ENCODE peak calls at places on chromosomes 13 and 19, in six cellular contexts. V is lung, C is mesendoderm, H is keratinocyte, U is fibroblast of lung, Y is sigmoid colon. J is an unnamed sample.

GRCh38 chr19:46720516-46721239 is 3.8 kb upstream of the PRKD2 start:
- DNase-seq in V (no peak), C (no peak), H (no peak), U (no peak), Y (peak), J (no peak)

GRCh38 chr19:27679399-27679798 is 1533.6 kb downstream of the UQCRFS1 start:
- DNase-seq in V (no peak), C (no peak), H (no peak), U (no peak), Y (no peak), J (no peak)

GRCh38 chr19:12773571-12773970 is 1.8 kb downstream of the HOOK2 start:
- DNase-seq in V (no peak), C (peak), H (no peak), U (no peak), Y (no peak), J (no peak)

GRCh38 chr13:81872581-81872980 is 1531.7 kb upstream of the SPRY2 start:
- DNase-seq in V (no peak), C (peak), H (no peak), U (no peak), Y (no peak), J (no peak)

GRCh38 chr19:48518207-48518606 is 6.6 kb upstream of the LMTK3 start:
- DNase-seq in V (no peak), C (no peak), H (no peak), U (no peak), Y (no peak), J (no peak)

GRCh38 chr13:108915634-108916497 is 286.5 kb downstream of the MYO16 start:
- DNase-seq in V (peak), C (peak), H (peak), U (peak), Y (peak), J (peak)

GRCh38 chr19:46404884-46405658 is 8.3 kb downstream of the CCDC8 start:
- DNase-seq in V (no peak), C (peak), H (no peak), U (no peak), Y (no peak), J (no peak)

GRCh38 chr13:110719036-110719710 is 5.7 kb downstream of the ING1 start:
- DNase-seq in V (no peak), C (no peak), H (no peak), U (no peak), Y (no peak), J (no peak)

GRCh38 chr19:17669419-17669818 is 18.7 kb downstream of the UNC13A start:
- DNase-seq in V (no peak), C (no peak), H (no peak), U (no peak), Y (no peak), J (no peak)

GRCh38 chr19:56133858-56134654 is 7.0 kb upstream of the ZNF444 start:
- DNase-seq in V (peak), C (peak), H (no peak), U (no peak), Y (no peak), J (no peak)

GRCh38 chr19:12843999-12844732 is 5.9 kb downstream of the MAST1 start:
- DNase-seq in V (no peak), C (no peak), H (no peak), U (no peak), Y (no peak), J (no peak)

GRCh38 chr13:40660270-40660669 is 6.2 kb downstream of the FOXO1 start:
- DNase-seq in V (no peak), C (no peak), H (no peak), U (no peak), Y (no peak), J (no peak)

GRCh38 chr13:103275079-103275478 is 208.9 kb upstream of the SLC10A2 start:
- DNase-seq in V (no peak), C (no peak), H (no peak), U (no peak), Y (no peak), J (no peak)

GRCh38 chr13:33865945-33866344 is 48.0 kb downstream of the RFC3 start:
- DNase-seq in V (no peak), C (no peak), H (no peak), U (no peak), Y (no peak), J (no peak)

GRCh38 chr13:95485518-95486144 is 66.9 kb upstream of the CLDN10 start:
- DNase-seq in V (no peak), C (no peak), H (peak), U (no peak), Y (no peak), J (no peak)

GRCh38 chr19:35069706-35070105 is 28.2 kb downstream of the HPN start:
- DNase-seq in V (no peak), C (no peak), H (no peak), U (no peak), Y (no peak), J (no peak)

GRCh38 chr13:111095031-111095840 is 19.9 kb upstream of the ARHGEF7 start:
- DNase-seq in V (no peak), C (no peak), H (no peak), U (no peak), Y (no peak), J (no peak)

GRCh38 chr19:13998426-13998825 is 7.7 kb downstream of the RFX1 start:
- DNase-seq in V (no peak), C (no peak), H (no peak), U (no peak), Y (no peak), J (no peak)

GRCh38 chr13:85412448-85412847 is 386.8 kb downstream of the SLITRK6 start:
- DNase-seq in V (no peak), C (no peak), H (no peak), U (no peak), Y (no peak), J (no peak)

GRCh38 chr13:107834268-107834667 is 381.1 kb downstream of the LIG4 start:
- DNase-seq in V (no peak), C (no peak), H (no peak), U (peak), Y (no peak), J (no peak)

GRCh38 chr19:14435320-14436050 is 2.4 kb downstream of the PKN1 start:
- DNase-seq in V (no peak), C (no peak), H (no peak), U (no peak), Y (no peak), J (no peak)

GRCh38 chr13:92806215-92806614 is 420.4 kb upstream of the GPC6 start:
- DNase-seq in V (no peak), C (no peak), H (no peak), U (peak), Y (no peak), J (no peak)

GRCh38 chr19:54029930-54030490 is 33.7 kb downstream of the VSTM1 start:
- DNase-seq in V (peak), C (peak), H (no peak), U (peak), Y (no peak), J (no peak)

GRCh38 chr13:102344410-102344809 is 57.4 kb downstream of the FGF14 start:
- DNase-seq in V (no peak), C (no peak), H (no peak), U (no peak), Y (no peak), J (no peak)

GRCh38 chr13:100495455-100495854 is 93.1 kb downstream of the GGACT start:
- DNase-seq in V (no peak), C (no peak), H (no peak), U (no peak), Y (no peak), J (no peak)

GRCh38 chr13:112012004-112012704 is 54.8 kb upstream of the SOX1 start:
- DNase-seq in V (peak), C (peak), H (no peak), U (no peak), Y (no peak), J (no peak)

GRCh38 chr19:18233224-18233825 is 7.1 kb upstream of the PDE4C start:
- DNase-seq in V (no peak), C (no peak), H (no peak), U (peak), Y (no peak), J (no peak)

GRCh38 chr13:43127103-43127817 is 103.9 kb downstream of the DNAJC15 start:
- DNase-seq in V (no peak), C (peak), H (no peak), U (no peak), Y (no peak), J (no peak)
- H3K27ac ChIP-seq in V (no peak), C (peak), H (no peak), U (no peak), Y (peak), J (no peak)

DNA sequence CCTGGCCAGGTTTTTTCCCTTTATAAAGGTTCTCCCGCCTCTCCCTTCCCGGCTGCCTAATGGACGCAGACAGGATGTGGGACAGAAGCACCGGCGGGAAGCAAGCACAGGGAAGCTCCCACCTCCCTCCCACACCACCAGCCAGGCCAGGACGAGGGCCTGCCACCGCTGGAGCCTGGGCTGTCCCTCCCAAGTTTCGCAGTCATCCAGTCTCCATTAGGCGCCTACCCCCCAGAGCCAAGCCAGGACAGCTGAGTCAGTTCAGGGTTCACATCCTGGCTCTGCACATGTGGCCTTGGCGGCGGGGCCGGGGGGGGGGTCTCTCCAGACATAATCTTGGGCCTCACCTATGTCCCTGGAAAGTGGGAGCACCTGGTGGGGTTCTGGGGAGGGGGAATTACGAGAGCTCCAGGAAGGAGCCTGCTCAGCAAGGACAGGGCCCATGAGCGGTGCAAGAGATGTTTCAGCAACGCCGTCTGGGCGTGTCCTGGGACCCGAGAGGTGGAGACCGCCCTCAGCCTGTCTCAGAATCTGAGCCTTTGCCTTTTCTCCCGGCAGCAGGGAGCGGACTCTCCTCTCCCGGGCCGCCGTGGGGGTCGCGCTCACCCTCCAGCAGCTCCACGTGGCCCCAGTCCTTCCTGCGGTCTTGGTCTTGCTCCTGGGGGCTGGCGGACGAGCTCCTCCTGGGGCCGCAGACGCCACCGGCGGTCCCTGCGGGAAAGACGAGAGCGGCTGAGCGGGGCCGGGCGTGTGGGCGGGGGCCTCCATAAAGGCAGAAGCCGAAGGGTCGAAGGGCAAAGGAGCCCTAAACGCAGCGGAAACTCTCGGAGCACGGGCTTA is 889 bp downstream of the POLRMT start:
- DNase-seq in V (no peak), C (peak), H (no peak), U (peak), Y (no peak), J (no peak)
- H3K27ac ChIP-seq in V (no peak), C (no peak), H (peak), U (peak), Y (peak), J (peak)

DNA sequence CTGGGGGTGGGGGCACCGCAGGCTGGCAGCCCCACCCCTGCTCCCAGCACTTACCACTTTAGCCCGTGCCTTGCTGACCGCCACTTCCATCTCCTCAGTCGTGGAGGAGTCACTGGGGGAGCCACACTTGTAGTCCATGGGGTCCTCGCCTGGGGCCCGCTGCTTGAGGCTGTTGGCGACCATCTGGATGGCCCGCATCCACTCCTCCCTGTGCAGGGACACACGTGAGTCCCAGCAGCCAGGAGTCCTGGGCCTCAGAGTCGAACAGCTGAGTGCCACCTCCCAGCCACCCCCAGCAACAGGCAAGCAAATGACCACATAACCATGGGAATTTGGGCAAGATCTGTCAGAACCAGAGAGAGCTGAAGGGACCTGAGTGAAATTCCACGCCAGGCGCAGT is 16.0 kb upstream of the CCNP start:
- DNase-seq in V (no peak), C (no peak), H (no peak), U (no peak), Y (no peak), J (no peak)
- H3K27ac ChIP-seq in V (no peak), C (no peak), H (no peak), U (peak), Y (peak), J (no peak)

GRCh38 chr19:52991484-52991883 is 22.2 kb upstream of the ERVV-1 start:
- DNase-seq in V (no peak), C (no peak), H (peak), U (peak), Y (no peak), J (no peak)

GRCh38 chr19:52995711-52996110 is 18.0 kb upstream of the ERVV-1 start:
- DNase-seq in V (no peak), C (no peak), H (no peak), U (no peak), Y (no peak), J (no peak)

GRCh38 chr19:52991021-52991420 is 22.7 kb upstream of the ERVV-1 start:
- DNase-seq in V (no peak), C (no peak), H (no peak), U (no peak), Y (no peak), J (no peak)

GRCh38 chr19:52993342-52994178 is 20.2 kb upstream of the ERVV-1 start:
- DNase-seq in V (peak), C (peak), H (peak), U (peak), Y (peak), J (no peak)

GRCh38 chr19:52992109-52993004 is 21.4 kb upstream of the ERVV-1 start:
- DNase-seq in V (no peak), C (peak), H (no peak), U (peak), Y (peak), J (no peak)
- H3K27ac ChIP-seq in V (peak), C (no peak), H (no peak), U (peak), Y (peak), J (peak)

DNA sequence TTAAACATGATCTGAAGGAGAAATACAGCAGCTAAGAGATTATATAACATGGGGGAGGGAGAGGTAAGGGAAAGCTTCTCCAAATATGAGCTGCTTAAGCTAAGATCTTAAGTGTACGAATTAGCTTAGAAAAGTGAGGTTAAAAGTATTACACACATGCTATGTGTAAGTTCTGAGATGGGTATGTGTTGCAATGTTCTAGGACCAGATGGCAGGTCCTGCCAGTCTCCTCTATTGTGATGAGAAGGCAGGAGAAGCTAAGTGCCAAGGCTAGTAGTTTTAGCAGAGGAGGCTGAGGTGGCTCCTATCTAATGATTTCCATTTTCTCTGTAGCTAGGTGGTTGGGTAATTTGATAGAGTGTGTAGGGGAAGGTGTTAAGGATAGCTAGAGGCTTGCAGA is 57.6 kb downstream of the MICU2 start:
- DNase-seq in V (no peak), C (no peak), H (no peak), U (no peak), Y (no peak), J (no peak)
- H3K27ac ChIP-seq in V (no peak), C (no peak), H (no peak), U (no peak), Y (no peak), J (no peak)

GRCh38 chr13:45481688-45482087 is 16.9 kb downstream of the COG3 start:
- DNase-seq in V (no peak), C (no peak), H (no peak), U (peak), Y (no peak), J (no peak)
- H3K27ac ChIP-seq in V (no peak), C (no peak), H (peak), U (no peak), Y (no peak), J (peak)

DNA sequence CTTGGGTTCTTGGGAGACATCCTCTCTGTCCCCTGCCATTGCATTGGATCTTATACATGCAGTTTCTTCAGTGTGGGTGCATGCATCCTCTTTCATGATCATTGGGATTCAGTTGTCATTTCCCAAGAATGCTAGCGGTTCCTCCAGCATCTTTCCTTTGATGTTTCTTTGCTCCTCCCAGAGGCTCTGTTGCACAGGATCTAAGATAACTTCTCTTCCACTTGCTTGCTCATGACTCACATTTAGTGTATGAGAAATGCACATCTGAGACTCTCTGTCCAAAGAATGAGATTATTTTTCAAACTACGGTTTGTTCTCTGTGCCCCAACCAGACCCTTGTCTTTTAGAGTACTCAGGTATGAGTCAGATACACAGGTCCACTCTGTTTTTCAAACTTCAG is 197.1 kb downstream of the NDFIP2 start:
- DNase-seq in V (no peak), C (no peak), H (no peak), U (peak), Y (no peak), J (no peak)
- H3K27ac ChIP-seq in V (no peak), C (no peak), H (no peak), U (no peak), Y (no peak), J (no peak)

DNA sequence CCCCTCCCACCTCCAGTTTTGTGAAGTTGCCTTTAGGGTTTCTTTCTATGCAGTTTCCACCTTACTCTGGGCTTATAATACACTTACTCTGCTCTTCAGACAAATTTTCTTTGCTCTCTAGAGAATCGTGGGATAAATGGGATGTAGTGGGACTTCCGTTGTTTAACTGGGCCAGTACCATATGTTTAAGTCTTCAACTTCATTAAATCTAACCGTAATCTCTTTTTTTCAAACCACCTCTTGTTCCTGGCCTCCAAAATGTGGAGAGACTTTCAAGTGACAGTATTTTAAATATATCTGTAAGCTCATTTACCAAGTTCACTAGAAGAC is 23.9 kb downstream of the IPO5 start:
- DNase-seq in V (no peak), C (no peak), H (no peak), U (peak), Y (no peak), J (no peak)
- H3K27ac ChIP-seq in V (peak), C (peak), H (peak), U (peak), Y (peak), J (peak)

DNA sequence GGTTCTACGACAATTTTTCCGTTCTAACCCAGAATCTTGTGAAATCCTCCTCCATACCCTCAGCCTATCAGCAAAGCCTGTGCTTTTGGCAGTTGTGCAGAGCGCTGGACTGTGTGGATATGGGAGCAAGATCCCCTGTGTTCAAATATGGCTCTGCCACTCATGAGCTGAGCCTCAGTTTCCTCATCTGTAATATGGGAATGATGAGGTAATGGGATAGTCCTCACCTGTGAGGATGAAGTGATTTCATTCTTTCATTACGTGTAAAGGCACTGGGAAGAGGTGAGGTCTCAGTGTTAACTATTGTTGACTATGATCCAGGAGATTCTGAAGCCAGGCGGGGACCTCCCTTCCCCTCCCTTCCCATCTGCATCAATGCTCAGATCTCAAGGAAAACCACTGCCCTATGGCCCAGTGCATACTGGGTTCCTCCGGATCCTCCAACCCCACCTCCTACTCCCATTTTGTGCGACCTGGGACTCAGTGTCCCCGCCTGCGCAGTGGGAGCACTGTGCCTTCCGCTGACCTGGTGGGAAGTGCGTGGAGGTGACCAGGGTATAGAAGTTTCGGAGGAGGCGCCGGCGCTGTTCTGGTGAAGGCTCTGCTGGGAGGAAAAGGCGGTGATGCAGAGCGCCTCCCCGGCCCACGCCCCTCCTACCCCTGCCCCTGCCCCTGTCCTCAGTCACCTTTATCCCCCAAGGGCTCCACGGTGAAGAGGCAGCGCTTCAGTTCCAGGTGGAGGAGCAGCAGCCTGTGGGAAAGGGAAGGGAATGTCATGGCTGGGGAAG is 5.0 kb downstream of the FUZ start:
- DNase-seq in V (no peak), C (no peak), H (no peak), U (no peak), Y (no peak), J (no peak)
- H3K27ac ChIP-seq in V (no peak), C (no peak), H (no peak), U (no peak), Y (peak), J (no peak)